ENCODE peak calls at places on chromosome 15, in seven cellular contexts. V, I, O, J, Z, K and E are unnamed samples.

GRCh38 chr15:67138946-67139855 is 73.8 kb downstream of the SMAD3 start:
- DNase-seq in V (no peak), I (no peak), O (no peak), J (no peak), Z (no peak), K (peak), E (no peak)

GRCh38 chr15:64148581-64148980 is 3.0 kb upstream of the SNX22 start:
- DNase-seq in V (no peak), I (no peak), O (no peak), J (no peak), Z (no peak), K (no peak), E (no peak)

GRCh38 chr15:100902436-100903190 is 16.5 kb upstream of the LRRK1 start:
- DNase-seq in V (no peak), I (peak), O (no peak), J (peak), Z (peak), K (peak), E (no peak)

GRCh38 chr15:73906346-73907017 is 19.8 kb upstream of the LOXL1 start:
- DNase-seq in V (no peak), I (peak), O (no peak), J (no peak), Z (peak), K (peak), E (no peak)

GRCh38 chr15:88061452-88061851 is 195.1 kb downstream of the NTRK3 start:
- DNase-seq in V (no peak), I (no peak), O (no peak), J (no peak), Z (no peak), K (no peak), E (no peak)

GRCh38 chr15:41006479-41006878 is 53.2 kb downstream of the CHAC1 start:
- DNase-seq in V (no peak), I (no peak), O (no peak), J (no peak), Z (no peak), K (no peak), E (no peak)

GRCh38 chr15:34292591-34292990 is 45.0 kb downstream of the SLC12A6 start:
- DNase-seq in V (no peak), I (no peak), O (no peak), J (no peak), Z (no peak), K (no peak), E (no peak)

GRCh38 chr15:67065531-67066005 is at the start of gene SMAD3:
- DNase-seq in V (peak), I (peak), O (peak), J (peak), Z (peak), K (peak), E (peak)

GRCh38 chr15:37981781-37982180 is 47.3 kb downstream of the TMCO5A start:
- DNase-seq in V (no peak), I (peak), O (peak), J (peak), Z (no peak), K (peak), E (peak)

GRCh38 chr15:43465105-43465504 is 27.9 kb downstream of the TP53BP1 start:
- DNase-seq in V (no peak), I (peak), O (no peak), J (peak), Z (no peak), K (peak), E (peak)

GRCh38 chr15:82554351-82554750 is 14.1 kb upstream of the RPS17 start:
- DNase-seq in V (no peak), I (peak), O (no peak), J (peak), Z (no peak), K (no peak), E (no peak)

GRCh38 chr15:31040611-31041010 is 49.2 kb upstream of the MTMR10 start:
- DNase-seq in V (no peak), I (no peak), O (no peak), J (no peak), Z (no peak), K (no peak), E (no peak)

GRCh38 chr15:95302206-95302605 is 1028.3 kb upstream of the NR2F2 start:
- DNase-seq in V (no peak), I (no peak), O (peak), J (no peak), Z (no peak), K (no peak), E (no peak)

GRCh38 chr15:70504305-70504951 is 258.9 kb downstream of the UACA start:
- DNase-seq in V (peak), I (peak), O (peak), J (peak), Z (peak), K (peak), E (peak)

GRCh38 chr15:73941044-73941443 is 14.8 kb downstream of the LOXL1 start:
- DNase-seq in V (no peak), I (peak), O (peak), J (peak), Z (peak), K (peak), E (peak)

GRCh38 chr15:72496783-72497182 is 22.7 kb downstream of the ARIH1 start:
- DNase-seq in V (no peak), I (no peak), O (no peak), J (no peak), Z (no peak), K (no peak), E (no peak)

GRCh38 chr15:37099321-37100108 is 834 bp downstream of the MEIS2 start:
- DNase-seq in V (no peak), I (no peak), O (peak), J (peak), Z (peak), K (peak), E (peak)

GRCh38 chr15:58931985-58932384 is 1.5 kb downstream of the SLTM start:
- DNase-seq in V (peak), I (peak), O (peak), J (peak), Z (no peak), K (peak), E (peak)

GRCh38 chr15:90948506-90948905 is 6.2 kb upstream of the RCCD1 start:
- DNase-seq in V (no peak), I (no peak), O (no peak), J (no peak), Z (no peak), K (no peak), E (no peak)

GRCh38 chr15:88624156-88624970 is 3.2 kb downstream of the AEN start:
- DNase-seq in V (peak), I (no peak), O (no peak), J (no peak), Z (no peak), K (peak), E (no peak)

GRCh38 chr15:79212589-79213139 is 69.9 kb upstream of the ANKRD34C start:
- DNase-seq in V (no peak), I (no peak), O (no peak), J (no peak), Z (no peak), K (no peak), E (no peak)

GRCh38 chr15:79208179-79208578 is 74.3 kb upstream of the ANKRD34C start:
- DNase-seq in V (no peak), I (no peak), O (peak), J (peak), Z (no peak), K (no peak), E (no peak)

GRCh38 chr15:79206940-79207339 is 75.6 kb upstream of the ANKRD34C start:
- DNase-seq in V (no peak), I (no peak), O (no peak), J (no peak), Z (no peak), K (no peak), E (no peak)

GRCh38 chr15:79209116-79209515 is 73.4 kb upstream of the ANKRD34C start:
- DNase-seq in V (no peak), I (no peak), O (no peak), J (no peak), Z (no peak), K (no peak), E (no peak)

DNA sequence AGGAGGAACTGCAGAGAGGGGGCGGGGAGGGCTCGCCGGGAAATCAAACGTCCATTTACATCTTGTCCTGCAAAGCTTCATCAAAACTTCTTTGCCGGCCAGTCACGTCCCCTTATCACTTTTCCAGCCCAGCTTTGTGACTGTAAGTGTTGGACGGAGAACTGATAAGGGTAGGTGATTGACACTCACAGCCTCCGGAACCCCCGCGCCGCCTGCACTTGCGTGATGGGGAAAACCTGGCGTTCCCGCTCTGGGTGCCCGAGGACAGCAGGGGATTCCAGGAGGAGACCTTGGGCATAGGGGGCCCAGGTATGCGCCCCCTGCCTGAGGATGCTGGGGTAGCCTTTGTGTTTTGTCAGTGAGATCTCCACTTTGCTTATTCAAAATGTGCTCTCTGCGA is 72.8 kb upstream of the ANKRD34C start:
- DNase-seq in V (no peak), I (no peak), O (no peak), J (no peak), Z (no peak), K (no peak), E (no peak)
- TF ChIP-seq CTCF in V (no peak), I (peak), O (no peak), J (peak), Z (no peak), K (no peak), E (no peak)

GRCh38 chr15:94232107-94232506 is 746 bp downstream of the MCTP2 start:
- DNase-seq in V (peak), I (no peak), O (no peak), J (no peak), Z (no peak), K (no peak), E (peak)

GRCh38 chr15:94231728-94232086 is 346 bp downstream of the MCTP2 start:
- DNase-seq in V (no peak), I (no peak), O (no peak), J (peak), Z (peak), K (no peak), E (peak)

GRCh38 chr15:94230436-94230885 is 900 bp upstream of the MCTP2 start:
- DNase-seq in V (no peak), I (no peak), O (no peak), J (no peak), Z (no peak), K (no peak), E (peak)

GRCh38 chr15:94229591-94230365 is 1.6 kb upstream of the MCTP2 start:
- DNase-seq in V (peak), I (no peak), O (no peak), J (peak), Z (no peak), K (no peak), E (no peak)

GRCh38 chr15:94230886-94231727 is at the start of gene MCTP2:
- DNase-seq in V (peak), I (peak), O (peak), J (peak), Z (peak), K (peak), E (peak)
- TF ChIP-seq CTCF in V (peak), I (peak), O (no peak), J (peak), Z (no peak), K (peak), E (no peak)

DNA sequence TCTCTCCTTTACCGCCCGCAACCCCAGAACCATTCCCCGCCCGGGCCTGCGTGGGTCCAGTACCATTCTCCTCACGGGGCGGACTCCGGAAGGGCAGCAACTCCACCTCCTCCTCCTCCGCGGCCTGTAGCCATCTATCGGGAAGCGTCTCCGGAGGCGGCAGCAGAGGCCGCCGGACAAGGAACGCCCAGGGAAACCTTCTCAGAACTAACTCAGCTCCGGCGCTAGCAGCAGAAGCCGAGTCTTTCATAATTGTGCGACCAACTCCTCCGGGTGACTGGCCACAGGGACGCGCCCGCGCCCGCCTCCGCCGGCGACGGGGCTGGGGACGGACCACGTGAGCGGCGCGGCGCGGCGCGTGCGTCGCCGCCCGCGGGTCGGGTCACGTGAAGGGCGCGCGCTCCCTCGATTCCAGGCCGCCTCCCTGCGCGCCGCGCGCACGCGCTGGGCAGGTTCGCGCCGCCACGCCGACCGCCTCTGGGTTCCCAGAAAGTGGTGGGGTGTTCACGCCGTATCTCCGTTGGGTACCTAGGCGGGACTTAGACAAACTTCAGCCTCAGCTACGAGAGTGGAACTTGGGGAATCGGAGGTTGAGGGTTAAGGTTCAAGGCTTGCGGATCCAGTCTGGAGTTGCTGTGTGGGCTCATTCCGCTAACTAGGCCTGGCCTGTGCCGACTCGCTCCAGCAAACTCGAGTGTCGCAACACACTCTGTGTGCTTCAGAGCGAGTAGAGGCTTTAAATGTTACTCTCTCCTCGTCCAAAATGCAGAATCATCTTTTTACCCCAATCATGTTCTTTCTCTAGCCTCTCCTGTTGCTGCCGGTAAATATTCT is at the start of gene TRPM7:
- DNase-seq in V (peak), I (peak), O (peak), J (peak), Z (peak), K (peak), E (peak)
- TF ChIP-seq CTCF in V (no peak), I (no peak), O (no peak), J (no peak), Z (no peak), K (no peak), E (no peak)

DNA sequence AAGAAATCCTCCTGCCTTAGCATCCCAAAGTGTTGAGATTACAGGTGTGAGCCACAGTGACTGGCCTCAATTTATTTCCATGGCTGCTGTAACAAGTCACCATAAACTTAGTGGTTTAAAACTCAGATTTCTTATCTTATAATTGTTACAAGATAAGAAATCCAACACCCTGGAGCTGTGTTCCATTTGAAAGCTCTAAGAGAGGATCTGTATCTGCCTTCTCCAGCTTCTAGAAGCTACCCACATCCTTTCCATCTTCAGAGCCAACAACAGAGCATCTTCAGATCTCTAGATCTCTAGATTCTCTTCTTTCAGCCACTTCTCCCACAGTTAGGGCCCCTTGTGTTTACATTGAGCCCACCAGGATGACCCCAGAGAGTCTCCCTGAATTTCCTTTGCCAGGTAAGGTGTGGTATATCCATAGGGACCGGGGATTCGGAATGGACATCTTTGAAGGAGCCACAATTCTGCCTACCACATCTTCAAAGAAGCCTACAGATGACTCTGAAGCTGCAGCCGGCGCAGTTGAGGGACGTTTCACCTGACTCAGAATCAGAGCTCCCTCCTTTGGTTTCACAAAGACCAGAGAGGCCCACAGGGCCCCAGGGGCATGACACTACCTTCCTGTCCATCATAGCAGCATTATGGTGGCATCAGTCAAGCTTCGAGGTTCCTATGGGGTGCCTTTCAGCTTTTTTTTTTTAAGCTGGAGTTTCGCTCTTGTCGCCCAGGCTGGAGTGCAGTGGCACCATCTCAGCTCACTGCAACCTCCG is 87.0 kb upstream of the IGF1R start:
- DNase-seq in V (no peak), I (no peak), O (no peak), J (no peak), Z (no peak), K (no peak), E (no peak)
- TF ChIP-seq CTCF in V (no peak), I (no peak), O (no peak), J (no peak), Z (no peak), K (no peak), E (no peak)

DNA sequence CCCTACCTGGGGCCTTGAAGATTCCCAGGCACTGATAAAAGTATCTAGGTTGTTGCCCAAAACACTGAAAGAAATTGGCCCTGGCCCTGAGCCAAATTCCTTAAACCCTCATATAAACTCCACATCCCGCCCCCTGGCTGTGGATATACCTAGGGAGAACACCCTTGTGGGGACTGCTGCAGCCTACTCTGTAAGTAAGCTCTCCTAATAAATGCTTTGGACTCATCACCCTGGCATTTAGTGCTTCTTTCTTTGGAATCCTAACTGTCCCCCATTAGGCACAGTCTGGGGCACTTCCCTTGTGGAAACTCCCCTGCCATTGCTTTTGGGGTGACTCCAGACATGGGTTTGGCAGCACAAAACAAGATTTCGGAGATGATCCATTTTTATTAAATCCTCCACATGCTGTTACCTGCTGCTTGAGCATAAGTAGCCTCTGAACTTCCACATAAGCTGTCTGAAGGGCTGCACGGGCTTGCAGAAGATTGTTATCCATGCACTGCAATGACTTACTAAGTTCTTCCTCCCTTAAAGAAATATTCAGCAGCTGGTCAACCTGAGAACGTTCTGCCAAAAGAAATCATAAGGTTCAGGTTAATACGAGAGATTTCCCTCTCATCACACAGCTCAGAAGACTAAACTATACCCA is 46.4 kb downstream of the ZNF106 start:
- DNase-seq in V (no peak), I (peak), O (no peak), J (no peak), Z (no peak), K (no peak), E (peak)
- TF ChIP-seq CTCF in V (no peak), I (peak), O (no peak), J (no peak), Z (no peak), K (no peak), E (no peak)